ENCODE peak calls at places on chromosomes 13 and 19, in five cellular contexts. E, J, Y, A and K are unnamed samples.

GRCh38 chr13:100197591-100198365 is 108.9 kb downstream of the PCCA start:
- ATAC-seq in E (peak), A (no peak), J (no peak), Y (no peak), K (no peak)

GRCh38 chr19:2014081-2014693 is 1.3 kb downstream of the BTBD2 start:
- ATAC-seq in E (no peak), J (no peak), A (no peak), Y (peak), K (no peak)

GRCh38 chr13:104140557-104140956 is 1074.3 kb upstream of the SLC10A2 start:
- ATAC-seq in E (no peak), J (peak), Y (no peak), A (no peak), K (no peak)

GRCh38 chr13:44188257-44188656 is 185.4 kb upstream of the SERP2 start:
- ATAC-seq in A (no peak), Y (no peak), J (peak), E (no peak), K (no peak)

GRCh38 chr13:51783432-51784094 is 20.4 kb downstream of the DHRS12 start:
- ATAC-seq in Y (no peak), A (no peak), J (no peak), E (no peak), K (no peak)

GRCh38 chr13:44231786-44232516 is 141.7 kb upstream of the SERP2 start:
- ATAC-seq in E (no peak), J (peak), A (peak), Y (peak), K (peak)

GRCh38 chr19:47435196-47435595 is 15.9 kb upstream of the MEIS3 start:
- ATAC-seq in E (no peak), Y (no peak), A (no peak), J (no peak), K (no peak)

GRCh38 chr13:33262069-33262487 is 23.5 kb downstream of the STARD13 start:
- ATAC-seq in A (peak), E (no peak), Y (peak), J (peak), K (no peak)

GRCh38 chr13:50589651-50590054 is 253.8 kb downstream of the DLEU7 start:
- ATAC-seq in A (no peak), E (no peak), Y (peak), J (no peak), K (no peak)

GRCh38 chr19:4714016-4714415 is 9.6 kb downstream of the DPP9 start:
- ATAC-seq in A (no peak), E (no peak), Y (no peak), J (no peak), K (no peak)

GRCh38 chr13:110536006-110536693 is 25.4 kb downstream of the RAB20 start:
- ATAC-seq in E (peak), A (peak), J (no peak), Y (peak), K (peak)

GRCh38 chr13:78067290-78067689 is 148.7 kb upstream of the EDNRB start:
- ATAC-seq in A (no peak), E (no peak), J (no peak), Y (peak), K (no peak)
- TF ChIP-seq POLR2A in A (no peak), E (no peak), J (no peak), Y (no peak), K (no peak)

GRCh38 chr19:43526884-43527859 is at the start of gene ETHE1:
- ATAC-seq in E (peak), A (peak), Y (peak), J (peak), K (peak)
- TF ChIP-seq CTCF in E (no peak), A (no peak), Y (no peak), J (no peak), K (no peak)

GRCh38 chr19:55249841-55250240 is 9.0 kb downstream of the PPP6R1 start:
- ATAC-seq in J (no peak), A (no peak), Y (no peak), E (no peak), K (no peak)

GRCh38 chr19:55247621-55248099 is 11.2 kb downstream of the PPP6R1 start:
- ATAC-seq in A (no peak), Y (peak), J (no peak), E (no peak), K (peak)

GRCh38 chr19:55248704-55249103 is 10.1 kb downstream of the PPP6R1 start:
- ATAC-seq in A (no peak), J (peak), Y (no peak), E (no peak), K (no peak)

GRCh38 chr19:55246462-55247451 is 12.1 kb downstream of the PPP6R1 start:
- ATAC-seq in Y (no peak), J (no peak), E (no peak), A (no peak), K (no peak)

GRCh38 chr19:55248166-55248675 is 10.6 kb downstream of the PPP6R1 start:
- ATAC-seq in J (no peak), A (no peak), E (no peak), Y (no peak), K (no peak)
- H3K27ac ChIP-seq in J (no peak), A (no peak), E (no peak), Y (no peak), K (no peak)

GRCh38 chr19:14826006-14826405 is 9.0 kb downstream of the OR7A5 start:
- ATAC-seq in E (no peak), A (no peak), J (no peak), Y (no peak), K (no peak)

GRCh38 chr19:14835011-14835410 is at the start of the genes OR7A5 and OR7C1:
- ATAC-seq in A (peak), E (no peak), Y (no peak), J (no peak), K (no peak)

DNA sequence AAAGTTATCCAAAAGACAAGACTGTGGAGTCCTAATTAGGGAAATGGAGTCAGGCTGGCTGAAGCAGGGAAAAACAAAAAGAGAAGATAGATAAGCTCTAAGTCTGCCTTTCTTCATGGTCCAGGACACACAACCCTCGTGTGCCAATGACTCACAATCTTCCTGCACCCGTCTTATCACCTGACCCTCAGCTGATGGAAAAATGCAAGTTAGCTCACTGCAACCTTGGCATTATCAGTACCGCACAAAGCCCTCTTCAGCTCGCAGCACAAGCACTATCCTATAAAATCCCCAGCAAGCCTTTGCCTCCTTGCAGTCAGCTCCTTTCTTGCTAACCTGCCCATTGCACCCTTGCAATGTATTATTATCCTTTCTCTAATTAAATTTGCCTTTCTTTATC is 4.3 kb downstream of the OR7A5 start:
- ATAC-seq in J (no peak), Y (no peak), A (no peak), E (no peak), K (no peak)
- TF ChIP-seq POLR2A in J (no peak), Y (no peak), A (no peak), E (no peak), K (no peak)

GRCh38 chr13:20832861-20833260 is 59.1 kb upstream of the EEF1AKMT1 start:
- ATAC-seq in Y (no peak), E (no peak), A (no peak), J (no peak), K (no peak)

GRCh38 chr13:20831254-20831653 is 57.5 kb upstream of the EEF1AKMT1 start:
- ATAC-seq in A (no peak), Y (no peak), J (no peak), E (no peak), K (no peak)

GRCh38 chr13:20828540-20829364 is 55.0 kb upstream of the EEF1AKMT1 start:
- ATAC-seq in J (peak), Y (peak), A (peak), E (peak), K (peak)

GRCh38 chr13:20831933-20832332 is 58.2 kb upstream of the EEF1AKMT1 start:
- ATAC-seq in E (no peak), J (no peak), A (no peak), Y (no peak), K (no peak)

DNA sequence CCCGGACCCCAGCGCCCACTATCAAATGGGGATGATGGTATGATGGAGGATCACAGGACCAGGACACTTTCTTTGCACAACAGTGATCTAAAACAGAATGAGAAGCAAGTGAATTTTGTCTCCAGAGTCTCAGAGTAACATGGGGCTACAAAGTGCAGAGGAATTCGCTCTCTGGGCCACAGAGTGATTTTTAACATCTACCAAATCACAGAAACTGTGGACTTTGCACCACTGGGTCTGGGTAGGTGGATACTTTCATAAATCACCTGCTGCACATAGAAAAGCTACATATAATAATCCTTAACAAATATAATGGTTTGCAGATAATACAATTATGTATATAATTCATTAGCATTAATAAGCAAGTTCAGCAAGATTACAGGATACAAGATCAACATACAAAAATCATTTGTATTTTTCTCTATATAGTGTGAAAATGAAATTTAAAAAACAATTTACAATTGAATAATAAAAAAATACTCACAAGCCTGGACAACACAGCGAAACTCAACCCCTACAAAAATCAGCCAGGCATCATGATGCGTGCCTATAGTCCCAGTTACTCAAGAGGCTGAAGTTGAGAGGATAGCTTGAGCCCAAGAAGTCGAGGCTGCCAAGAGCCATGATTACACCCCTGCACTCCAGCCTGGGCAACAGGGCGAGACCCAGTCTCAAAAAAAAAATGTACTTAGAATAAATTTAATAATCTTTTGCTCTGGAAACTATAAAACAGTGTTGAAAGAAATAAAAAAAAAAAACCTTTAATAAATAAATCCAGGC is 60.3 kb upstream of the EEF1AKMT1 start:
- ATAC-seq in A (no peak), J (no peak), E (peak), Y (no peak), K (no peak)
- TF ChIP-seq CTCF in A (no peak), J (no peak), E (no peak), Y (no peak), K (no peak)

GRCh38 chr19:46030861-46031550 is 8.2 kb upstream of the PGLYRP1 start:
- ATAC-seq in Y (no peak), E (no peak), A (no peak), J (no peak), K (no peak)
- H3K27ac ChIP-seq in Y (no peak), E (no peak), A (no peak), J (no peak), K (no peak)

GRCh38 chr19:40798997-40799557 is at the start of gene EGLN2:
- ATAC-seq in Y (peak), J (peak), E (no peak), A (peak), K (peak)
- TF ChIP-seq POLR2A in Y (peak), J (no peak), E (peak), A (peak), K (peak)

GRCh38 chr13:41605319-41606285 is 148.3 kb downstream of the RGCC start:
- ATAC-seq in E (no peak), A (no peak), Y (no peak), J (no peak), K (no peak)
- TF ChIP-seq CTCF in E (no peak), A (no peak), Y (no peak), J (peak), K (no peak)

GRCh38 chr13:30572859-30573275 is 44.9 kb upstream of the USPL1 start:
- ATAC-seq in E (peak), A (no peak), Y (no peak), J (no peak), K (peak)
- H3K27ac ChIP-seq in E (peak), A (no peak), Y (peak), J (no peak), K (peak)